ENCODE peak calls at places on chromosomes 5 and 9, in six cellular contexts. One of them, this sample, is unnamed.

GRCh38 chr5:90386099-90386710 is 23.4 kb downstream of the CETN3 start:
- DNase-seq in fibroblast of the aortic adventitia: peak; percentile 41
- DNase-seq in NB4: peak; percentile 32
- DNase-seq in ovary: no peak
- DNase-seq in left ventricle myocardium inferior: no peak
- DNase-seq in Peyer's patch: no peak
- DNase-seq in this sample: no peak

GRCh38 chr5:78731884-78732283 is 83.3 kb upstream of the LHFPL2 start:
- DNase-seq in left ventricle myocardium inferior: no peak
- DNase-seq in ovary: no peak
- DNase-seq in NB4: no peak
- DNase-seq in Peyer's patch: no peak
- DNase-seq in fibroblast of the aortic adventitia: peak; percentile 57
- DNase-seq in this sample: no peak

GRCh38 chr5:102895976-102896375 is 140.9 kb downstream of the PAM start:
- DNase-seq in fibroblast of the aortic adventitia: no peak
- DNase-seq in ovary: no peak
- DNase-seq in NB4: no peak
- DNase-seq in left ventricle myocardium inferior: no peak
- DNase-seq in Peyer's patch: no peak
- DNase-seq in this sample: no peak

GRCh38 chr5:14143843-14144585 is 872 bp downstream of the TRIO start:
- DNase-seq in Peyer's patch: peak; percentile 78
- DNase-seq in left ventricle myocardium inferior: peak; percentile 49
- DNase-seq in fibroblast of the aortic adventitia: peak; percentile 40
- DNase-seq in ovary: peak; percentile 47
- DNase-seq in NB4: peak; percentile 50
- DNase-seq in this sample: peak; percentile 75

GRCh38 chr9:109993250-109993978 is 213.4 kb downstream of the PALM2AKAP2 start:
- DNase-seq in ovary: no peak
- DNase-seq in fibroblast of the aortic adventitia: no peak
- DNase-seq in NB4: no peak
- DNase-seq in left ventricle myocardium inferior: no peak
- DNase-seq in Peyer's patch: no peak
- DNase-seq in this sample: no peak

GRCh38 chr9:121607434-121608248 is 43.8 kb upstream of the DAB2IP start:
- DNase-seq in left ventricle myocardium inferior: peak; percentile 68
- DNase-seq in Peyer's patch: no peak
- DNase-seq in fibroblast of the aortic adventitia: peak; percentile 54
- DNase-seq in NB4: peak; percentile 59
- DNase-seq in ovary: no peak
- DNase-seq in this sample: no peak

GRCh38 chr5:41252036-41252435 is 38.7 kb upstream of the C6 start:
- DNase-seq in left ventricle myocardium inferior: no peak
- DNase-seq in NB4: no peak
- DNase-seq in fibroblast of the aortic adventitia: peak; percentile 70
- DNase-seq in ovary: no peak
- DNase-seq in Peyer's patch: no peak
- DNase-seq in this sample: no peak

GRCh38 chr5:44943637-44944036 is 134.9 kb downstream of the MRPS30 start:
- DNase-seq in fibroblast of the aortic adventitia: no peak
- DNase-seq in Peyer's patch: no peak
- DNase-seq in left ventricle myocardium inferior: no peak
- DNase-seq in NB4: no peak
- DNase-seq in ovary: no peak
- DNase-seq in this sample: no peak

GRCh38 chr9:100213730-100214477 is 114.9 kb downstream of the INVS start:
- DNase-seq in left ventricle myocardium inferior: no peak
- DNase-seq in ovary: no peak
- DNase-seq in fibroblast of the aortic adventitia: peak; percentile 46
- DNase-seq in Peyer's patch: no peak
- DNase-seq in NB4: no peak
- DNase-seq in this sample: no peak

GRCh38 chr9:22446589-22446949 is at the start of gene DMRTA1:
- DNase-seq in ovary: peak; percentile 56
- DNase-seq in fibroblast of the aortic adventitia: peak; percentile 57
- DNase-seq in left ventricle myocardium inferior: peak; percentile 84
- DNase-seq in NB4: no peak
- DNase-seq in Peyer's patch: peak; percentile 79
- DNase-seq in this sample: peak; percentile 93

GRCh38 chr5:14209836-14210235 is 66.7 kb downstream of the TRIO start:
- DNase-seq in Peyer's patch: no peak
- DNase-seq in fibroblast of the aortic adventitia: no peak
- DNase-seq in NB4: no peak
- DNase-seq in ovary: no peak
- DNase-seq in left ventricle myocardium inferior: no peak
- DNase-seq in this sample: no peak

GRCh38 chr5:73022480-73023169 is 66.8 kb downstream of the FCHO2 start:
- DNase-seq in left ventricle myocardium inferior: no peak
- DNase-seq in fibroblast of the aortic adventitia: peak; percentile 56
- DNase-seq in Peyer's patch: no peak
- DNase-seq in ovary: no peak
- DNase-seq in NB4: no peak
- DNase-seq in this sample: no peak

GRCh38 chr5:176519810-176520720 is 17.1 kb downstream of the RNF44 start:
- DNase-seq in fibroblast of the aortic adventitia: no peak
- DNase-seq in left ventricle myocardium inferior: no peak
- DNase-seq in NB4: no peak
- DNase-seq in ovary: no peak
- DNase-seq in Peyer's patch: no peak
- DNase-seq in this sample: peak; percentile 64

GRCh38 chr9:135032868-135033460 is 54.5 kb upstream of the OLFM1 start:
- DNase-seq in left ventricle myocardium inferior: no peak
- DNase-seq in Peyer's patch: peak; percentile 30
- DNase-seq in ovary: peak; percentile 19
- DNase-seq in NB4: no peak
- DNase-seq in fibroblast of the aortic adventitia: no peak
- DNase-seq in this sample: no peak

GRCh38 chr5:140041492-140042421 is 1.3 kb downstream of the NRG2 start:
- DNase-seq in NB4: no peak
- DNase-seq in ovary: peak; percentile 52
- DNase-seq in fibroblast of the aortic adventitia: peak; percentile 48
- DNase-seq in Peyer's patch: peak; percentile 45
- DNase-seq in left ventricle myocardium inferior: peak; percentile 50
- DNase-seq in this sample: peak; percentile 79

GRCh38 chr9:134546231-134546731 is 95.3 kb upstream of the COL5A1 start:
- DNase-seq in NB4: no peak
- DNase-seq in Peyer's patch: no peak
- DNase-seq in left ventricle myocardium inferior: peak; percentile 15
- DNase-seq in fibroblast of the aortic adventitia: peak; percentile 74
- DNase-seq in ovary: no peak
- DNase-seq in this sample: peak; percentile 56

GRCh38 chr5:127010362-127010761 is 20.0 kb downstream of the MARCHF3 start:
- DNase-seq in Peyer's patch: no peak
- DNase-seq in NB4: no peak
- DNase-seq in left ventricle myocardium inferior: no peak
- DNase-seq in fibroblast of the aortic adventitia: peak; percentile 74
- DNase-seq in ovary: no peak
- DNase-seq in this sample: no peak

GRCh38 chr9:20065076-20065475 is 276.2 kb upstream of the SLC24A2 start:
- DNase-seq in Peyer's patch: no peak
- DNase-seq in fibroblast of the aortic adventitia: no peak
- DNase-seq in NB4: no peak
- DNase-seq in ovary: no peak
- DNase-seq in left ventricle myocardium inferior: no peak
- DNase-seq in this sample: no peak

GRCh38 chr5:67400752-67401151 is 204.2 kb upstream of the CD180 start:
- DNase-seq in left ventricle myocardium inferior: no peak
- DNase-seq in ovary: no peak
- DNase-seq in fibroblast of the aortic adventitia: peak; percentile 9
- DNase-seq in NB4: no peak
- DNase-seq in Peyer's patch: no peak
- DNase-seq in this sample: no peak

GRCh38 chr9:33157960-33158359 is 9.2 kb downstream of the B4GALT1 start:
- DNase-seq in Peyer's patch: no peak
- DNase-seq in fibroblast of the aortic adventitia: no peak
- DNase-seq in ovary: no peak
- DNase-seq in left ventricle myocardium inferior: no peak
- DNase-seq in NB4: no peak
- DNase-seq in this sample: no peak

GRCh38 chr5:56861893-56862485 is 46.6 kb downstream of the MAP3K1 start:
- DNase-seq in NB4: no peak
- DNase-seq in Peyer's patch: no peak
- DNase-seq in left ventricle myocardium inferior: no peak
- DNase-seq in fibroblast of the aortic adventitia: no peak
- DNase-seq in ovary: no peak
- DNase-seq in this sample: no peak

GRCh38 chr5:14861123-14861757 is 10.3 kb downstream of the ANKH start:
- DNase-seq in Peyer's patch: no peak
- DNase-seq in left ventricle myocardium inferior: no peak
- DNase-seq in ovary: no peak
- DNase-seq in NB4: no peak
- DNase-seq in fibroblast of the aortic adventitia: no peak
- DNase-seq in this sample: no peak

GRCh38 chr5:173835131-173835530 is 53.0 kb upstream of the CPEB4 start:
- DNase-seq in NB4: peak; percentile 62
- DNase-seq in fibroblast of the aortic adventitia: no peak
- DNase-seq in Peyer's patch: no peak
- DNase-seq in left ventricle myocardium inferior: no peak
- DNase-seq in ovary: no peak
- DNase-seq in this sample: no peak

GRCh38 chr5:133048993-133049725 is 2.7 kb upstream of the HSPA4 start:
- DNase-seq in NB4: no peak
- DNase-seq in fibroblast of the aortic adventitia: peak; percentile 66
- DNase-seq in left ventricle myocardium inferior: no peak
- DNase-seq in ovary: no peak
- DNase-seq in Peyer's patch: no peak
- DNase-seq in this sample: no peak

GRCh38 chr5:158609729-158610128 is 490.0 kb downstream of the EBF1 start:
- DNase-seq in ovary: no peak
- DNase-seq in NB4: no peak
- DNase-seq in Peyer's patch: no peak
- DNase-seq in fibroblast of the aortic adventitia: no peak
- DNase-seq in left ventricle myocardium inferior: no peak
- DNase-seq in this sample: no peak

GRCh38 chr9:26768196-26768595 is 124.4 kb downstream of the CAAP1 start:
- DNase-seq in NB4: no peak
- DNase-seq in Peyer's patch: no peak
- DNase-seq in fibroblast of the aortic adventitia: peak; percentile 5
- DNase-seq in left ventricle myocardium inferior: no peak
- DNase-seq in ovary: no peak
- DNase-seq in this sample: no peak

GRCh38 chr9:99430301-99430700 is 208.2 kb downstream of the SEC61B start:
- DNase-seq in fibroblast of the aortic adventitia: peak; percentile 26
- DNase-seq in left ventricle myocardium inferior: no peak
- DNase-seq in Peyer's patch: no peak
- DNase-seq in NB4: peak; percentile 44
- DNase-seq in ovary: no peak
- DNase-seq in this sample: no peak

GRCh38 chr9:89825648-89826047 is 220.8 kb downstream of the GADD45G start:
- DNase-seq in fibroblast of the aortic adventitia: no peak
- DNase-seq in left ventricle myocardium inferior: no peak
- DNase-seq in Peyer's patch: no peak
- DNase-seq in ovary: no peak
- DNase-seq in NB4: no peak
- DNase-seq in this sample: no peak

GRCh38 chr5:134176523-134177196 is at the start of gene SKP1:
- DNase-seq in left ventricle myocardium inferior: peak; percentile 85
- DNase-seq in Peyer's patch: peak; percentile 93
- DNase-seq in fibroblast of the aortic adventitia: peak; percentile 79
- DNase-seq in NB4: peak; percentile 87
- DNase-seq in ovary: peak; percentile 82
- DNase-seq in this sample: peak; percentile 94

GRCh38 chr9:114186793-114187289 is 31.5 kb downstream of the COL27A1 start:
- DNase-seq in Peyer's patch: no peak
- DNase-seq in ovary: no peak
- DNase-seq in left ventricle myocardium inferior: no peak
- DNase-seq in fibroblast of the aortic adventitia: no peak
- DNase-seq in NB4: no peak
- DNase-seq in this sample: no peak

GRCh38 chr5:39194466-39195136 is 24.8 kb downstream of the FYB1 start:
- DNase-seq in Peyer's patch: no peak
- DNase-seq in left ventricle myocardium inferior: no peak
- DNase-seq in ovary: no peak
- DNase-seq in NB4: peak; percentile 67
- DNase-seq in fibroblast of the aortic adventitia: peak; percentile 70
- DNase-seq in this sample: no peak
- H3K4me3 ChIP-seq in Peyer's patch: peak overlapping the region; percentile 8
- H3K4me3 ChIP-seq in left ventricle myocardium inferior: no peak overlapping the region
- H3K4me3 ChIP-seq in ovary: no peak overlapping the region
- H3K4me3 ChIP-seq in NB4: no peak overlapping the region
- H3K4me3 ChIP-seq in fibroblast of the aortic adventitia: no peak overlapping the region
- H3K4me3 ChIP-seq in this sample: no peak overlapping the region

DNA sequence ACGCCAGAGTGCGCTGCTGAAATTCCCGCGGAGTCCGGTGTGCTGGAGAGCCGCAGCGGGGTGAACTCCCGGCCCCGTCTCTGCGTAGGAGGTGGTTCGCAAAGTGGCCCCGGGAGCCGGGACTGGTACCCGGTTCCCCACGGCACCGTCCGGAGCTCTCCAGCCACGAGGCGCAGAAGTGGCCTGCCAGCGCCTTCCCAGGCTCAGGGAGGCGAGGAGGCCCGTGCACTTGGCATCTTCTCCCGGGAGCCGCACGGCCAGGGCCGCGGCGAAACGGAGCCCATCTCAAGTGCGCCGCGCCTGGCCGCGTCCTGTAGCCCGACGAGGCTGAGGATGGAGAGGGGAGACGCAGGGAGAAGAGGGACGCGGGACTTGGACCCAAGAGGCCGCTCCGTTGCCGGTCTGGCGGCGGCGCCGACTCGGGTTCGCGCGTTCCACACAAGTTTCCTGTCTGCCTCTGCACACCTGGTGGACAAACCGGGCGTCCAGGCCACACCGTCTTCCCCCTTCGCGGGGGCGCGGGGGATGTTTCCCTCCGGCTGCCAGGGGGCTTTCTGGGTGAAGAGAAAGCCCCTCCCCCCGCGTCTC is 1.0 kb upstream of the IRX1 start:
- DNase-seq in fibroblast of the aortic adventitia: peak; percentile 18
- DNase-seq in left ventricle myocardium inferior: no peak
- DNase-seq in Peyer's patch: no peak
- DNase-seq in ovary: no peak
- DNase-seq in NB4: no peak
- DNase-seq in this sample: peak; percentile 88
- H3K4me3 ChIP-seq in fibroblast of the aortic adventitia: peak overlapping the region; percentile 48
- H3K4me3 ChIP-seq in left ventricle myocardium inferior: peak overlapping the region; percentile 53
- H3K4me3 ChIP-seq in Peyer's patch: no peak overlapping the region
- H3K4me3 ChIP-seq in ovary: no peak overlapping the region
- H3K4me3 ChIP-seq in NB4: no peak overlapping the region
- H3K4me3 ChIP-seq in this sample: peak overlapping the region; percentile 37

GRCh38 chr5:2700876-2701275 is 50.6 kb downstream of the IRX2 start:
- DNase-seq in Peyer's patch: no peak
- DNase-seq in left ventricle myocardium inferior: no peak
- DNase-seq in NB4: no peak
- DNase-seq in fibroblast of the aortic adventitia: no peak
- DNase-seq in ovary: no peak
- DNase-seq in this sample: no peak
- H3K4me3 ChIP-seq in Peyer's patch: no peak overlapping the region
- H3K4me3 ChIP-seq in left ventricle myocardium inferior: no peak overlapping the region
- H3K4me3 ChIP-seq in NB4: no peak overlapping the region
- H3K4me3 ChIP-seq in fibroblast of the aortic adventitia: no peak overlapping the region
- H3K4me3 ChIP-seq in ovary: no peak overlapping the region
- H3K4me3 ChIP-seq in this sample: no peak overlapping the region

DNA sequence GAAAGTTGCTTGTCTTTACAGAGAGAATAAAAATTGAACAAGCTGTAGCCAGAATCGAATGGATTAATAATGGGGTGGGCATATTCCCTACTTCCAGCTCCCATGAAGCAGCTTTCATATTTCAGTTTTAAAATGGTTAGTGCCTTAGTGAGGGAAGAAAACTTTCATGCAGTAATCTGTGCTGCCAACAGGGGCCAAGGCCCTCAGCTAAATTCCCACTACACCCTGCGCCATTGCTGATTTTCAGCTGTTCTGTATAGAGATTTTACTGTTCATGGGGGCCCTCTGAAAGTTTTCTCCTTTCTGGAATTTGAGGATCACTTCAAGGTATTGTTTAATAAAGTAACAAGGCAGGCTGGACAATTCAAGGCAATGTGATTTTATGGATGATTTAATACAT is 58.2 kb downstream of the CAST start:
- DNase-seq in NB4: no peak
- DNase-seq in fibroblast of the aortic adventitia: no peak
- DNase-seq in Peyer's patch: no peak
- DNase-seq in left ventricle myocardium inferior: no peak
- DNase-seq in ovary: no peak
- DNase-seq in this sample: no peak
- H3K4me3 ChIP-seq in NB4: no peak overlapping the region
- H3K4me3 ChIP-seq in fibroblast of the aortic adventitia: no peak overlapping the region
- H3K4me3 ChIP-seq in Peyer's patch: no peak overlapping the region
- H3K4me3 ChIP-seq in left ventricle myocardium inferior: no peak overlapping the region
- H3K4me3 ChIP-seq in ovary: no peak overlapping the region
- H3K4me3 ChIP-seq in this sample: no peak overlapping the region

This sample was measured in H7.